ENCODE peak calls at places on chromosomes 12 and 14, in seven cellular contexts. U, A, Z, S, E, L and Y are unnamed samples. For H3K4me1 and H3K9me3, the result is how much of the 10 kb centered on the place peaks cover.

GRCh38 chr12:47097276-47097896 is 17.6 kb upstream of the AMIGO2 start:
- DNase-seq in U (no peak), A (no peak), Z (no peak), S (peak), E (no peak), L (no peak), Y (no peak)

GRCh38 chr12:127235771-127236170 is 1031.2 kb upstream of the TMEM132C start:
- DNase-seq in U (peak), A (no peak), Z (no peak), S (no peak), E (no peak), L (no peak), Y (no peak)

GRCh38 chr14:54687750-54688119 is 120.8 kb downstream of the SAMD4A start:
- DNase-seq in U (no peak), A (no peak), Z (no peak), S (no peak), E (no peak), L (no peak), Y (no peak)

GRCh38 chr14:104784846-104785707 is 10.5 kb downstream of the AKT1 start:
- DNase-seq in U (no peak), A (no peak), Z (no peak), S (no peak), E (no peak), L (no peak), Y (peak)

GRCh38 chr12:132078190-132078589 is 65.9 kb downstream of the DDX51 start:
- DNase-seq in U (no peak), A (no peak), Z (no peak), S (peak), E (peak), L (no peak), Y (peak)

GRCh38 chr12:91732086-91732485 is 413.6 kb downstream of the BTG1 start:
- DNase-seq in U (no peak), A (no peak), Z (no peak), S (peak), E (no peak), L (no peak), Y (no peak)

GRCh38 chr12:110693731-110694130 is 4.8 kb upstream of the HVCN1 start:
- DNase-seq in U (no peak), A (no peak), Z (peak), S (no peak), E (peak), L (no peak), Y (peak)

GRCh38 chr14:68552075-68552474 is 240.8 kb downstream of the ZFP36L1 start:
- DNase-seq in U (no peak), A (no peak), Z (no peak), S (no peak), E (no peak), L (no peak), Y (no peak)

GRCh38 chr14:26820101-26820500 is 222.3 kb upstream of the NOVA1 start:
- DNase-seq in U (no peak), A (no peak), Z (no peak), S (peak), E (peak), L (no peak), Y (no peak)

GRCh38 chr12:124994435-124994975 is 1.1 kb downstream of the BRI3BP start:
- DNase-seq in U (peak), A (peak), Z (peak), S (peak), E (peak), L (no peak), Y (no peak)

GRCh38 chr14:75675265-75675960 is 14.4 kb downstream of the TTLL5 start:
- DNase-seq in U (peak), A (no peak), Z (no peak), S (no peak), E (peak), L (no peak), Y (no peak)

GRCh38 chr14:92456215-92457017 is 57.2 kb upstream of the RIN3 start:
- DNase-seq in U (peak), A (no peak), Z (peak), S (peak), E (peak), L (peak), Y (peak)

GRCh38 chr12:115351513-115352077 is 667.6 kb upstream of the TBX3 start:
- DNase-seq in U (no peak), A (no peak), Z (no peak), S (no peak), E (peak), L (no peak), Y (no peak)

GRCh38 chr12:16012086-16012485 is 101.0 kb downstream of the DERA start:
- DNase-seq in U (no peak), A (no peak), Z (peak), S (peak), E (peak), L (no peak), Y (peak)

GRCh38 chr12:104501641-104502040 is 44.9 kb downstream of the CHST11 start:
- DNase-seq in U (no peak), A (no peak), Z (no peak), S (no peak), E (no peak), L (no peak), Y (no peak)

GRCh38 chr12:53160000-53160399 is 20.5 kb upstream of the ZNF740 start:
- DNase-seq in U (peak), A (no peak), Z (no peak), S (no peak), E (no peak), L (no peak), Y (no peak)

GRCh38 chr14:31411218-31411727 is 9.1 kb downstream of the HEATR5A start:
- DNase-seq in U (no peak), A (no peak), Z (peak), S (peak), E (peak), L (no peak), Y (no peak)

GRCh38 chr12:58247633-58248032 is 306.3 kb downstream of the ATP23 start:
- DNase-seq in U (peak), A (no peak), Z (no peak), S (no peak), E (no peak), L (no peak), Y (no peak)
- H3K27ac ChIP-seq in U (no peak), A (no peak), Z (no peak), S (no peak), E (no peak), L (no peak), Y (no peak)

GRCh38 chr12:4011597-4011996 is 138.4 kb upstream of the PARP11 start:
- DNase-seq in U (no peak), A (no peak), Z (peak), S (peak), E (no peak), L (no peak), Y (no peak)

GRCh38 chr12:4014858-4015224 is 141.6 kb upstream of the PARP11 start:
- DNase-seq in U (no peak), A (no peak), Z (no peak), S (no peak), E (no peak), L (no peak), Y (no peak)

GRCh38 chr12:4012073-4012472 is 138.9 kb upstream of the PARP11 start:
- DNase-seq in U (no peak), A (no peak), Z (no peak), S (no peak), E (no peak), L (no peak), Y (no peak)

GRCh38 chr12:4015225-4016076 is 142.3 kb upstream of the PARP11 start:
- DNase-seq in U (peak), A (no peak), Z (peak), S (no peak), E (no peak), L (no peak), Y (no peak)

GRCh38 chr12:4012977-4013968 is 140.1 kb upstream of the PARP11 start:
- DNase-seq in U (peak), A (no peak), Z (no peak), S (no peak), E (no peak), L (no peak), Y (no peak)
- H3K4me1 ChIP-seq in U (under half), A (under half), Z (half or more), S (under half), E (under half), L (under half), Y (under half)

GRCh38 chr14:81826080-81826479 is 292.4 kb upstream of the SEL1L start:
- DNase-seq in U (no peak), A (no peak), Z (no peak), S (no peak), E (no peak), L (no peak), Y (no peak)

GRCh38 chr14:81834308-81834707 is 300.7 kb upstream of the SEL1L start:
- DNase-seq in U (no peak), A (no peak), Z (no peak), S (no peak), E (no peak), L (no peak), Y (no peak)

GRCh38 chr14:81829447-81829846 is 295.8 kb upstream of the SEL1L start:
- DNase-seq in U (no peak), A (no peak), Z (no peak), S (no peak), E (no peak), L (no peak), Y (no peak)

DNA sequence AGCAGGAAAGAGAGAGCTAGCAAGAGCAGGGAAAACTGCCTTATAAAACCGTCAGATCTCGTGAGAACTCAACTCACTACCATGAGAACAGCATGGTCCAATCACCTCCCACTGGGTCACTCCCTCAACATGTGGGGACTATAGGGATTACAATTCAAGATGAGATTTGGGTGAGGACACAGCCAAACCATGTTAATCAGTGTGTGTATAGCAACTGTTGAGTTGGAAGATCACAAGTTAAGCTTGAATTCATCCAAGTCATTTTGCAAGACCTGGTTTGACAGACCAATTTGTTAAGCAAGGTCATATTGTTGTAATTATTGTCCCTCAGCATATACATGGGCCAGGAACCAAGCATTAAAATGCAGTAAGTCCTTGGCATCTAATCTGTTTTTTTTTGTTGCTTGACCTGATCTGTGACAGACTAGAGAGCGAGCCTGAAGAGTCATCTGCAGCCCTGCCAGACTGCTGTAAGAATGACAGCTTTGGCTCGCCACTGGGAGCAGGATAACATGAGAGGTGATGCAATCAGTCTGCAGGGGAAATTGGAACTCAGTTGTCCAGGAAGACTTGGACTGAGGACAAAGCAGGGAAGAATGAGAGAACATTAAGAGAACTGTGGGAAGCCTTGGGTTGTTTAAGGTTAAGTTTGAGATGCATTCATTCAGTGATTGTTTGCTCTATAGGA is 297.6 kb upstream of the SEL1L start:
- DNase-seq in U (no peak), A (no peak), Z (peak), S (no peak), E (peak), L (no peak), Y (peak)
- H3K9me3 ChIP-seq in U (under half), A (under half), Z (under half), S (under half), E (under half), L (under half), Y (under half)

DNA sequence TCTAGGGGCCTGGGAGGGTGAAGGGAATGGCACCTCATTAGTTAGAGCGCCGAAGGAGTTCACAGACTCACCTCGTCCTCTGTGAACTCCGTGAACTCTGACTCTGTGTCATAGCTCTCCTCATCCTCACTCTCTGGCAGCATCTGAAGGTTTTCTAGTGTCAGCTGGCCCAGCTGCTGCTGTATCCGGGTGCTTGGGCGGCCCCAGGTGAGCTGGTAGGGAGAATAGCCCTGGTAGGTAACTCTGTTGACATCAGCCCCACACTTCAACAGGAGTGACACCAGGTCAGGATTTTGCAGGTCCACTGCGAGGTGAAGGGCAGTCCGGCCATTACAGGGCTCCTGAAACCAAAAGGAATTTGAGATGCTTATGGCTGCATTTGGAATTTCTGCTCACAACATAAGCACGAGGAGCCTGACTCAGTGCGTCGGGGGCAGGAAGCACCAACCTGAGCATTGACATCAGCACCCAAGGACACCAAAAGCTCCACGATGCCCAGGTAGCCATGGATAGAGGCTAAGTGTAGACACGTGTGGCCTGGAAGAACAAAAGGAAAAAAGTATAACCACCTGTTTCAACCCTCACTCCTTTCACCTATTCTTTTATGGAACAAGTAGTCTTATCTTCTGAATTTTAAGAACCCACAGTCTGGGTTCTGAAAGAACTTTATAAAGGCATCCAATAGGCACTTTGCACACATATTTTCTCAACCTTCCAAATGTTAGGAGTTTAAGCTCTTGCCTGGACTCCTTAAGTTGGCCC is 2.0 kb downstream of the NFKBIA start:
- DNase-seq in U (peak), A (peak), Z (no peak), S (no peak), E (no peak), L (no peak), Y (peak)
- H3K27ac ChIP-seq in U (no peak), A (peak), Z (peak), S (peak), E (peak), L (peak), Y (peak)

GRCh38 chr12:108553799-108554198 is 7.2 kb downstream of the SART3 start:
- DNase-seq in U (peak), A (no peak), Z (no peak), S (no peak), E (no peak), L (no peak), Y (no peak)
- H3K4me1 ChIP-seq in U (under half), A (under half), Z (under half), S (under half), E (under half), L (under half), Y (under half)

GRCh38 chr14:23550827-23551265 is 719 bp downstream of the ZFHX2 start:
- DNase-seq in U (no peak), A (no peak), Z (no peak), S (no peak), E (peak), L (peak), Y (peak)
- H3K9me3 ChIP-seq in U (under half), A (under half), Z (under half), S (under half), E (under half), L (under half), Y (under half)

DNA sequence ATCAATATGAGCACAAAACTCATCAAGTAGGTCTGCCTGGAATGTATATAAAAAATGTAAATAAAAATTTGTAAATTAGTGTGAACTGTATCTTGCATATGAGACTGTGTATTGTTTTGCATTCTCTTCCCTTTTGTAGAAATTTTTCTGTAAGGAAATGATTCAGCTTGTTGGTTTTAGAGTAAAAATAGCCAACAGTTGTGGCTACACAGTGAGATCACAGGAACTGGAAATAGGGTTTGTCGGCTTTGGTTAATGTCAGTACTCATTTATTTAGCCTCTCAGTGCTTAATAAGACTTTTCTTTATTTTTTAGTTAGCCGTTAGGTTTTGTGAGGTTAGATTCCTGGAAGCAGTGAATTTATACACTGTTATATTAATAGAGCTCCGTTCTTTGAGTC is 62.7 kb downstream of the ETNK1 start:
- DNase-seq in U (no peak), A (peak), Z (no peak), S (peak), E (peak), L (no peak), Y (no peak)
- H3K27ac ChIP-seq in U (no peak), A (no peak), Z (no peak), S (peak), E (no peak), L (no peak), Y (no peak)

DNA sequence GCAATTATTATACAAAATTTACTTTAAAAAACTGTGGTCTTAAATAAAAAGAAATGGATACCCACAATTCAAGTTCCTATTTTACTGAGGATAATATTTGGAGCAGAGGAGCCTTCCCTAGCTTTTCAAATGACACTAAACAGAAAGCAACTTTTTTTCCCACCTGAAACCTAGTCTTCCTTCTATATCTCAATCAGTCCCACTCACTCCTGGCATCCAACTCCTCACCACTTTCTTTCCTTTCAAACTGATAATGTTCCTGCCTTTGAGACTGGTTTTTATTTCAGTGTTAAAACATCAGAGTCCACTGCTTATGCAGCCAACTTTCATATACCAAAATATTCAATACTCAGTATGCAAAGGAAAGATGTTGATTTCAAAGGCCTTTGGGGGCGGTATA is 225.6 kb downstream of the GXYLT1 start:
- DNase-seq in U (no peak), A (no peak), Z (no peak), S (no peak), E (no peak), L (no peak), Y (no peak)
- H3K4me1 ChIP-seq in U (under half), A (under half), Z (under half), S (under half), E (half or more), L (under half), Y (under half)